ENCODE peak calls at places on chromosome 11, in seven cellular contexts. J is heart right ventricle, N is stromal cell of bone marrow, Z is GM23248, C is psoas muscle, O is HTR-8/SVneo, U is foreskin fibroblast. Y is an unnamed sample.

GRCh38 chr11:10746871-10747270 is 4.2 kb upstream of the CTR9 start:
- DNase-seq in U (no peak), O (no peak), C (no peak), J (no peak), Z (no peak), N (no peak), Y (no peak)

GRCh38 chr11:18700375-18700774 is 1.8 kb downstream of the TMEM86A start:
- DNase-seq in C (no peak), O (no peak), Z (no peak), N (no peak), U (no peak), J (no peak), Y (no peak)

GRCh38 chr11:46119352-46120216 is 1.7 kb downstream of the PHF21A start:
- DNase-seq in U (peak), J (peak), C (peak), O (peak), N (peak), Z (peak), Y (no peak)

GRCh38 chr11:73236879-73237278 is 18.8 kb downstream of the P2RY2 start:
- DNase-seq in O (peak), U (peak), C (peak), J (peak), Z (peak), N (no peak), Y (no peak)

GRCh38 chr11:111540114-111540920 is at the start of gene LAYN:
- DNase-seq in J (peak), O (peak), N (no peak), Z (peak), U (peak), C (peak), Y (no peak)

GRCh38 chr11:14065153-14065552 is 102.6 kb downstream of the SPON1 start:
- DNase-seq in O (no peak), N (no peak), Z (peak), U (no peak), C (no peak), J (no peak), Y (no peak)

GRCh38 chr11:69244286-69244685 is 49.7 kb upstream of the MYEOV start:
- DNase-seq in Z (no peak), N (no peak), U (no peak), O (no peak), C (no peak), J (no peak), Y (no peak)

GRCh38 chr11:57791321-57792059 is 29.9 kb downstream of the CTNND1 start:
- DNase-seq in U (no peak), C (no peak), J (no peak), Z (no peak), O (no peak), N (no peak), Y (no peak)

GRCh38 chr11:67265633-67266423 is 445 bp upstream of the GRK2 start:
- DNase-seq in O (peak), C (peak), N (no peak), J (peak), U (peak), Z (peak), Y (no peak)

GRCh38 chr11:67357831-67358555 is 4.6 kb upstream of the POLD4 start:
- DNase-seq in J (no peak), O (no peak), U (peak), C (no peak), N (no peak), Z (peak), Y (no peak)

GRCh38 chr11:10405858-10406592 is 49.0 kb upstream of the AMPD3 start:
- DNase-seq in O (peak), C (peak), Z (peak), J (no peak), U (peak), N (peak), Y (peak)

GRCh38 chr11:111077938-111078337 is 167.6 kb upstream of the POU2AF2 start:
- DNase-seq in J (no peak), C (no peak), Z (peak), N (no peak), U (peak), O (no peak), Y (no peak)

GRCh38 chr11:1564535-1565172 is 7.4 kb downstream of the DUSP8 start:
- DNase-seq in Z (peak), J (peak), N (peak), U (peak), C (peak), O (no peak), Y (no peak)

GRCh38 chr11:72828081-72828567 is 13.9 kb downstream of the ATG16L2 start:
- DNase-seq in O (no peak), C (no peak), U (peak), N (no peak), Z (peak), J (no peak), Y (no peak)

GRCh38 chr11:88420165-88420781 is 82.7 kb upstream of the CTSC start:
- DNase-seq in J (no peak), Z (peak), U (peak), N (peak), O (no peak), C (peak), Y (peak)

GRCh38 chr11:126007263-126007662 is 55.4 kb downstream of the CDON start:
- DNase-seq in C (no peak), O (no peak), U (peak), N (peak), J (no peak), Z (peak), Y (peak)

GRCh38 chr11:88480217-88480616 is 142.7 kb upstream of the CTSC start:
- DNase-seq in C (no peak), O (peak), U (peak), Z (peak), J (no peak), N (peak), Y (peak)

GRCh38 chr11:120566176-120566575 is 54.6 kb downstream of the GRIK4 start:
- DNase-seq in N (no peak), U (no peak), O (no peak), J (no peak), Z (peak), C (no peak), Y (no peak)

GRCh38 chr11:70641366-70641765 is 243.0 kb downstream of the CTTN start:
- DNase-seq in Z (no peak), N (no peak), C (no peak), O (no peak), J (no peak), U (no peak), Y (no peak)

GRCh38 chr11:3101921-3102640 is 44.9 kb upstream of the CARS1 start:
- DNase-seq in O (no peak), J (no peak), C (no peak), Z (no peak), N (no peak), U (no peak), Y (no peak)

GRCh38 chr11:68021167-68021787 is 9.2 kb upstream of the NDUFS8 start:
- DNase-seq in O (no peak), C (no peak), J (no peak), U (peak), N (no peak), Z (no peak), Y (no peak)

GRCh38 chr11:96307748-96308133 is 35.3 kb downstream of the MAML2 start:
- DNase-seq in U (peak), O (peak), N (peak), Z (peak), J (no peak), C (no peak), Y (peak)

GRCh38 chr11:115364892-115365291 is 139.3 kb downstream of the CADM1 start:
- DNase-seq in C (no peak), Z (no peak), U (no peak), J (no peak), O (no peak), N (no peak), Y (no peak)

GRCh38 chr11:70278994-70279393 is 8.5 kb downstream of the PPFIA1 start:
- DNase-seq in N (no peak), J (no peak), C (no peak), Z (no peak), O (no peak), U (no peak), Y (no peak)

GRCh38 chr11:59769086-59769485 is 13.9 kb downstream of the STX3 start:
- DNase-seq in U (no peak), J (no peak), Z (no peak), N (no peak), C (no peak), O (no peak), Y (no peak)

GRCh38 chr11:110908401-110909106 is 196.3 kb upstream of the ARHGAP20 start:
- DNase-seq in C (no peak), O (no peak), U (peak), J (no peak), Z (peak), N (peak), Y (peak)